ENCODE peak calls at places on chromosomes 5 and 9, in four cellular contexts. N is heart left ventricle, V is upper lobe of right lung, F is WERI-Rb-1. T is an unnamed sample. For H3K27me3, the result is how much of the 10 kb centered on the place peaks cover.

GRCh38 chr9:32523910-32524309 is 2.1 kb downstream of the RIGI start:
- DNase-seq in N (no peak), V (no peak), F (no peak), T (no peak)

GRCh38 chr9:38680827-38681226 is 39.1 kb downstream of the FAM240B start:
- DNase-seq in F (peak), V (no peak), N (no peak), T (peak)

GRCh38 chr9:70403166-70403565 is 11.3 kb downstream of the KLF9 start:
- DNase-seq in V (no peak), F (no peak), N (no peak), T (no peak)

GRCh38 chr5:14144586-14145355 is 1.6 kb downstream of the TRIO start:
- DNase-seq in N (peak), F (peak), V (peak), T (peak)

GRCh38 chr9:133351908-133352634 is 4.1 kb downstream of the RPL7A start:
- DNase-seq in F (peak), V (no peak), N (peak), T (peak)

GRCh38 chr9:111975709-111976108 is 79.1 kb downstream of the UGCG start:
- DNase-seq in N (peak), F (peak), V (peak), T (peak)

GRCh38 chr9:114278881-114279570 is 43.9 kb upstream of the ORM1 start:
- DNase-seq in N (peak), F (peak), V (peak), T (peak)

GRCh38 chr5:134411546-134412266 is at the start of gene CDKN2AIPNL:
- DNase-seq in V (peak), F (peak), N (peak), T (peak)

GRCh38 chr9:16928179-16928945 is 57.9 kb upstream of the BNC2 start:
- DNase-seq in V (no peak), N (no peak), F (no peak), T (no peak)

GRCh38 chr9:99272866-99273265 is 50.8 kb downstream of the SEC61B start:
- DNase-seq in F (no peak), N (no peak), V (no peak), T (no peak)

GRCh38 chr9:81313877-81314276 is 375.5 kb downstream of the TLE1 start:
- DNase-seq in N (no peak), F (no peak), V (no peak), T (no peak)

GRCh38 chr9:133579601-133580415 is 29.4 kb downstream of the FAM163B start:
- DNase-seq in N (no peak), F (no peak), V (no peak), T (no peak)

GRCh38 chr5:115349001-115349817 is 52.8 kb upstream of the CCDC112 start:
- DNase-seq in F (no peak), V (no peak), N (peak), T (peak)

GRCh38 chr9:124695280-124695890 is 75.7 kb downstream of the NR6A1 start:
- DNase-seq in F (no peak), V (no peak), N (no peak), T (peak)

GRCh38 chr5:103569313-103570060 is 6.9 kb upstream of the NUDT12 start:
- DNase-seq in N (no peak), F (no peak), V (no peak), T (peak)

GRCh38 chr5:136134653-136135052 is 2.0 kb downstream of the SMAD5 start:
- DNase-seq in V (no peak), N (no peak), F (no peak), T (no peak)
- H3K4me3 ChIP-seq in V (no peak), N (peak), F (no peak), T (peak)

GRCh38 chr5:168877132-168877895 is 298.1 kb upstream of the PANK3 start:
- DNase-seq in F (peak), N (no peak), V (no peak), T (no peak)

GRCh38 chr5:168876419-168876818 is 297.3 kb upstream of the PANK3 start:
- DNase-seq in F (no peak), V (no peak), N (no peak), T (no peak)

GRCh38 chr5:168875839-168876238 is 296.7 kb upstream of the PANK3 start:
- DNase-seq in F (no peak), N (no peak), V (no peak), T (no peak)

GRCh38 chr5:168879929-168880328 is 300.8 kb upstream of the PANK3 start:
- DNase-seq in V (no peak), N (no peak), F (no peak), T (peak)

GRCh38 chr5:168878121-168878520 is 299.0 kb upstream of the PANK3 start:
- DNase-seq in F (no peak), N (no peak), V (no peak), T (no peak)
- H3K27me3 ChIP-seq in F (half or more), N (under half), V (under half), T (under half)

GRCh38 chr5:94849821-94850736 is 231.6 kb downstream of the SLF1 start:
- DNase-seq in V (no peak), F (peak), N (no peak), T (peak)
- H3K4me3 ChIP-seq in V (no peak), F (peak), N (no peak), T (no peak)

GRCh38 chr9:93953492-93954435 is 1.4 kb downstream of the BARX1 start:
- DNase-seq in N (no peak), V (no peak), F (no peak), T (no peak)
- H3K27me3 ChIP-seq in N (half or more), V (half or more), F (half or more), T (under half)

DNA sequence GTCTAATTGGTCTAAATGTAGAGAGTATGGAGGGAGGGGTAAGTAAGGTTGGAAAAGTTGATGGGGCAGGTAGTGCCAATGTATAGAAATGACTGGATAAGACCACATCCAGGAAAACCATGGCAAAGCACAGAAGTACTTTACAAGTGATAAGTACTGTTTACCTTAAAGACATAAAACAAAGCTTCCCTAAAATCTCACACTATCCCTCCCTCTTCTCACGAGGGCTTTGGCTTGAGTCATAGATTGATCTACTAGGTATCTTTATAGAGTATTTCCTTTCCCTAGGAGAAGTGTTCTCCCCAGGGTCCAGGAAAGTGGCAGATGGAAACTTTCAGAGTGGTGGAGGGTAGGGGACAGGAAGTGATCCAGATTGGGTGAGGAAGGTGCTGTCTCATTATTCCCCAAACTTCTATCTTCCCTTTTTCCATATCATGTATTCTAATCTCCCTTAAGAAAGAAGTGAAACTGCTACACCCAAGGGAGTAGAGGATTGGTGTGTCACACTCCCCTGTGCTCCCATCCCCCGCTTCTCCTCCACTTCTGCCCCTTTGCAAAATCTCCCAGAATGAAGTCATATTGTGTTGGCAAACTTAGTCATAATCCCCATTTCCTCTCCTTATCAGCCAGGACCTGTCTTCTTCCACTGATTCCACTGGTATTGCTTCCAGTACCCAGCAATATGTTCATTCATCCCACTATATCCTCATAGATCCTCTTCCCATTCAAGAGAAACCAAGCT is 14.6 kb downstream of the IL33 start:
- DNase-seq in V (no peak), N (no peak), F (no peak), T (no peak)
- H3K4me3 ChIP-seq in V (no peak), N (no peak), F (no peak), T (no peak)

DNA sequence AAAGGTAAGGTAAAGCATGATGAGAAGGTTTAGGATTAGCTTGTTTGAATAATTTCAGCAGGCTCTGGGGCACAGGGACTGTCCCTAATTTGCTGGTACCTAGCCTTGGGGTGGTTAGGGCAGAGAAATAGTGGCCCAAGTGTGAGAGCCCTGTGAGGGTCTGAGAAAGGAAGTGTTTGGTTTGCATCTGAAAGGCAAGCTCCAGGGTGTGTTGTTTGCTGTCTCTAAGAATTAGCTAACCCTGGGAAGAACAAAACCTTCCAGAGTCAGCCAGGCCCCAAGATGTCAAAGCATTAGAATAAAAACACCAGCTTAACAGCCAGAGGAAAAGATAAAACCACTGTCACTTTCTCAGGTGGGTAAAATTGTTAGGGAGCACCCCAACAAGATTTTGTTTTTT is 31.0 kb downstream of the TMEM252 start:
- DNase-seq in V (no peak), F (no peak), N (no peak), T (no peak)
- H3K27me3 ChIP-seq in V (under half), F (under half), N (under half), T (under half)

GRCh38 chr9:137095664-137096517 is 9.1 kb downstream of the MAN1B1 start:
- DNase-seq in V (peak), F (peak), N (no peak), T (no peak)
- H3K4me3 ChIP-seq in V (no peak), F (no peak), N (no peak), T (no peak)

T was measured in SJCRH30.